ENCODE peak calls at places on chromosomes 3 and 15, in ten cellular contexts. N, V, T, X, G, B, O, P, U and D are unnamed samples.

GRCh38 chr3:174986685-174987084 is 127.6 kb downstream of the NAALADL2 start:
- DNase-seq in N (no peak), V (peak; percentile 57), T (no peak), X (no peak), G (no peak), B (no peak), O (peak; percentile 43), P (no peak), U (no peak), D (no peak)

GRCh38 chr15:80155001-80155377 is 2.2 kb downstream of the FAH start:
- DNase-seq in N (no peak), V (no peak), T (no peak), X (no peak), G (no peak), B (no peak), O (no peak), P (no peak), U (no peak), D (no peak)

GRCh38 chr3:161274691-161275298 is 53.7 kb downstream of the NMD3 start:
- DNase-seq in N (peak; percentile 25), V (peak; percentile 63), T (peak; percentile 70), X (no peak), G (no peak), B (peak; percentile 78), O (peak; percentile 60), P (peak; percentile 7), U (peak; percentile 59), D (peak; percentile 63)

GRCh38 chr3:64954995-64955636 is 267.3 kb upstream of the ADAMTS9 start:
- DNase-seq in N (no peak), V (no peak), T (no peak), X (no peak), G (no peak), B (no peak), O (no peak), P (no peak), U (peak; percentile 8), D (no peak)

GRCh38 chr3:101310580-101311375 is 9.6 kb downstream of the IMPG2 start:
- DNase-seq in N (no peak), V (peak; percentile 75), T (no peak), X (no peak), G (no peak), B (no peak), O (peak; percentile 81), P (no peak), U (no peak), D (no peak)

GRCh38 chr15:99409097-99409473 is 156.7 kb upstream of the MEF2A start:
- DNase-seq in N (peak; percentile 63), V (peak; percentile 60), T (peak; percentile 66), X (peak; percentile 70), G (no peak), B (peak; percentile 68), O (peak; percentile 46), P (peak; percentile 53), U (peak; percentile 63), D (peak; percentile 51)

GRCh38 chr3:66376568-66376967 is 124.3 kb downstream of the LRIG1 start:
- DNase-seq in N (no peak), V (peak; percentile 85), T (no peak), X (no peak), G (no peak), B (no peak), O (peak; percentile 69), P (no peak), U (peak; percentile 40), D (no peak)

GRCh38 chr3:165393458-165393857 is 197.3 kb upstream of the SLITRK3 start:
- DNase-seq in N (no peak), V (no peak), T (no peak), X (no peak), G (no peak), B (no peak), O (no peak), P (no peak), U (no peak), D (no peak)

GRCh38 chr3:33716227-33716626 is 1.8 kb downstream of the CLASP2 start:
- DNase-seq in N (no peak), V (no peak), T (peak; percentile 28), X (no peak), G (no peak), B (no peak), O (peak; percentile 3), P (no peak), U (peak; percentile 15), D (no peak)

GRCh38 chr3:119664370-119664769 is 4.0 kb upstream of the POPDC2 start:
- DNase-seq in N (no peak), V (no peak), T (no peak), X (no peak), G (no peak), B (no peak), O (no peak), P (no peak), U (peak; percentile 64), D (no peak)

GRCh38 chr3:27720029-27720518 is 2.0 kb downstream of the EOMES start:
- DNase-seq in N (no peak), V (no peak), T (no peak), X (no peak), G (no peak), B (peak; percentile 21), O (no peak), P (no peak), U (no peak), D (no peak)

GRCh38 chr3:13378155-13378554 is 42.0 kb downstream of the NUP210 start:
- DNase-seq in N (no peak), V (peak; percentile 5), T (peak; percentile 59), X (no peak), G (no peak), B (no peak), O (peak; percentile 15), P (no peak), U (no peak), D (no peak)

GRCh38 chr15:73997986-73998385 is 3.5 kb downstream of the PML start:
- DNase-seq in N (no peak), V (no peak), T (no peak), X (no peak), G (no peak), B (no peak), O (no peak), P (no peak), U (no peak), D (no peak)
- TF ChIP-seq CTCF in N (no peak), V (no peak), T (no peak), X (no peak), G (no peak), B (no peak), O (no peak), P (no peak), U (no peak), D (no peak)

GRCh38 chr15:32993285-32993684 is 201.2 kb downstream of the FMN1 start:
- DNase-seq in N (no peak), V (no peak), T (peak; percentile 4), X (no peak), G (no peak), B (peak; percentile 47), O (peak; percentile 22), P (no peak), U (peak; percentile 19), D (no peak)
- TF ChIP-seq CTCF in N (no peak), V (peak; percentile 46), T (peak; percentile 8), X (no peak), G (peak; percentile 31), B (peak; percentile 63), O (peak; percentile 46), P (peak; percentile 35), U (peak; percentile 33), D (no peak)

DNA sequence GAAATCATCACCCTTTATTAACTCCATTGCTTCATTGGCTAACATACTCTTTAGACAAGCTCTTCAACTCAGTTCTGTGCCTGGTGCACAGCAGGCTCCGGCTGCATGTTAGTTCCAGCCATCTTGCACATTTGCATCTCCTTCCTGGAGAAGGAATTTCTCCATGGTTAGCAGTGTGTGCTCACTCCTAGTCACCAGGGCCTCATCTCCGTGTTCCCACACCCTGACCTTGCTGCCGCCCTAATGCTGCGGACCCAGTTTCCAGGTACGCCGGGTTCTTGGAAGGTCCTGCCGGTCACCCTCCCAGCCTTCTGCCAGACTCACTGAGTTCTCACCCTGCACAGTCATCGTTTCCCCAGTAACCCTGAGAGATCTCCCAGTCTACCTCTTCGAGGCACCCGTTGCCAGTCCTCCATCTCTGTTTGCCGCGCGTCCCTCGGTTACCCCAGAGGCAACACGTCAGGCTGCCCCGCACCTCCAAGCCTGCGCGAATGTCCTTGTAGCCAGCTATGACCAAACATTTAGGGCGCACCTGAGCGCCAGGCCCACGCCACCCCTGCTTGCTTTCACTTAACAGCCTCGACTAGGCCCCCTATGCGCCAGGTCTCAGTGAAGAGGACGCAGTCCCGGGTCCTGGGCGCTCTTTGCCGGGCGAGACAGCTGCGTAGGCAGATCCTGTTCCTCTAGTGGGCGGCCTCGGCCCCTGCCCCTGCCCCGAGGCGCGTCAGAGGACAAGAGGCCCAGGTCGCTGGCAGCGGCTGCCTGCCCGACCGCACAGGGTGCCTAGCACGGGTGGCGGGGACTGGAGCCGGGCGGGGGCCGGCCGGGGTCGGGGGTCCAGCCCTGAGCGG is 744 bp upstream of the ZNF592 start:
- DNase-seq in N (peak; percentile 54), V (peak; percentile 60), T (peak; percentile 89), X (peak; percentile 79), G (peak; percentile 64), B (peak; percentile 80), O (peak; percentile 66), P (no peak), U (peak; percentile 73), D (peak; percentile 82)
- TF ChIP-seq CTCF in N (no peak), V (no peak), T (no peak), X (no peak), G (peak; percentile 26), B (no peak), O (no peak), P (no peak), U (no peak), D (no peak)

GRCh38 chr3:153285982-153286381 is 124.0 kb downstream of the RAP2B start:
- DNase-seq in N (no peak), V (no peak), T (peak; percentile 15), X (no peak), G (no peak), B (no peak), O (no peak), P (no peak), U (peak; percentile 97), D (no peak)

GRCh38 chr3:153289334-153289808 is 127.3 kb downstream of the RAP2B start:
- DNase-seq in N (no peak), V (peak; percentile 63), T (peak; percentile 74), X (no peak), G (no peak), B (no peak), O (no peak), P (no peak), U (peak; percentile 70), D (no peak)

GRCh38 chr3:153284282-153284938 is 122.4 kb downstream of the RAP2B start:
- DNase-seq in N (no peak), V (peak; percentile 96), T (peak; percentile 84), X (no peak), G (no peak), B (no peak), O (peak; percentile 85), P (peak; percentile 30), U (peak; percentile 92), D (peak; percentile 72)

GRCh38 chr3:153287017-153287416 is 125.0 kb downstream of the RAP2B start:
- DNase-seq in N (no peak), V (no peak), T (no peak), X (no peak), G (no peak), B (no peak), O (no peak), P (no peak), U (peak; percentile 99), D (no peak)

DNA sequence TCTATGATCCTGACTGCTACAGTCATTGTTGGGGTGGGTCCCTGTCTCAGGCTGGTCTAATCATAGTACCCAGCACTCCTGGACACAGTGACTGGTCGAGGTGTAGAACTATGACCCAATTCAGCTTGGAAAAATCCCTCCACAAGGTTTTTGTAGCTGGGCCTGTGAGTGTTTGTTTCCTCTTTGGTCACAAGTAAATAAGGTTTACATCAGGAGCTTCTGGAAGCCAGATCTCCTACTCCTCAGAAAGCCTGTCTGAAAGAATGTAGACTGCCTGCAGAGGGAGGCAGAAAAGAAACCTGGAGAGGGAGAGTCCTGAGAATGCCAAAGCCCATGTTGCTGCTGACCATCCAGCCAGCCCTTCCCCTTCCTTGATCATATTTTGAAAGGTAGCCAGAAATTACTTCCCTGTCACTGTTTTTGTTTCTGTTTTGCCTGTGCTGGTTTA is 123.2 kb downstream of the RAP2B start:
- DNase-seq in N (no peak), V (peak; percentile 34), T (peak; percentile 16), X (no peak), G (no peak), B (peak; percentile 51), O (peak; percentile 44), P (no peak), U (peak; percentile 74), D (no peak)
- TF ChIP-seq CTCF in N (no peak), V (no peak), T (no peak), X (no peak), G (no peak), B (no peak), O (peak; percentile 14), P (no peak), U (no peak), D (no peak)